ENCODE peak calls at places on chromosomes 12 and 14, in ten cellular contexts. D is psoas muscle, S is heart left ventricle, N is progenitor cell of endocrine pancreas, I is brain microvascular endothelial cell, W is heart right ventricle, E is OCI-LY7, Q is fibroblast of pulmonary artery, O is ascending aorta, Y is HCT116. A is an unnamed sample.
A peak's percentile ranks its signal among the peaks of the same experiment; 100 is the strongest.

GRCh38 chr12:30458453-30458852 is 237.2 kb downstream of the IPO8 start:
- DNase-seq in D (no peak), S (no peak), N (no peak), I (no peak), W (no peak), E (no peak), Q (no peak), O (no peak), Y (no peak), A (no peak)

GRCh38 chr14:53226553-53226952 is 73.4 kb upstream of the DDHD1 start:
- DNase-seq in D (peak; percentile 29), S (peak; percentile 56), N (no peak), I (no peak), W (peak; percentile 54), E (no peak), Q (peak; percentile 69), O (no peak), Y (no peak), A (no peak)

GRCh38 chr12:13079440-13079906 is 24.0 kb downstream of the GSG1 start:
- DNase-seq in D (no peak), S (no peak), N (no peak), I (no peak), W (no peak), E (no peak), Q (no peak), O (no peak), Y (no peak), A (no peak)

GRCh38 chr14:89447182-89447970 is 30.3 kb upstream of the FOXN3 start:
- DNase-seq in D (no peak), S (no peak), N (no peak), I (no peak), W (no peak), E (peak; percentile 54), Q (no peak), O (no peak), Y (no peak), A (no peak)

GRCh38 chr12:51823875-51824565 is 24.5 kb downstream of the FIGNL2 start:
- DNase-seq in D (no peak), S (no peak), N (no peak), I (peak; percentile 37), W (peak; percentile 28), E (peak; percentile 39), Q (peak; percentile 81), O (no peak), Y (peak; percentile 59), A (peak; percentile 81)

GRCh38 chr12:67667276-67668073 is 18.9 kb downstream of the DYRK2 start:
- DNase-seq in D (peak; percentile 57), S (peak; percentile 82), N (no peak), I (no peak), W (peak; percentile 81), E (no peak), Q (peak; percentile 57), O (no peak), Y (no peak), A (no peak)

GRCh38 chr14:81516941-81517797 is 16.5 kb downstream of the SEL1L start:
- DNase-seq in D (no peak), S (no peak), N (no peak), I (peak; percentile 38), W (peak; percentile 36), E (no peak), Q (peak; percentile 86), O (no peak), Y (no peak), A (no peak)

GRCh38 chr12:124742111-124742510 is 121.6 kb downstream of the SCARB1 start:
- DNase-seq in D (no peak), S (no peak), N (no peak), I (no peak), W (no peak), E (no peak), Q (no peak), O (no peak), Y (no peak), A (no peak)

GRCh38 chr12:49794811-49795653 is 33.2 kb downstream of the NCKAP5L start:
- DNase-seq in D (no peak), S (no peak), N (no peak), I (no peak), W (no peak), E (no peak), Q (no peak), O (no peak), Y (no peak), A (no peak)

GRCh38 chr12:74538491-74539258 is 1.0 kb downstream of the ATXN7L3B start:
- DNase-seq in D (no peak), S (no peak), N (no peak), I (no peak), W (no peak), E (peak; percentile 76), Q (no peak), O (no peak), Y (no peak), A (peak; percentile 22)
- TF ChIP-seq CTCF in D (no peak), S (no peak), N (peak; percentile 11), I (peak; percentile 1), W (no peak), E (peak; percentile 35), Q (no peak), O (no peak), Y (no peak), A (no peak)

GRCh38 chr14:71403673-71404072 is 496.4 kb downstream of the PCNX1 start:
- DNase-seq in D (no peak), S (no peak), N (no peak), I (peak; percentile 19), W (no peak), E (peak; percentile 56), Q (peak; percentile 54), O (no peak), Y (peak; percentile 2), A (peak; percentile 42)
- TF ChIP-seq CTCF in D (no peak), S (no peak), N (peak; percentile 34), I (peak; percentile 36), W (no peak), E (no peak), Q (peak; percentile 11), O (no peak), Y (no peak), A (peak; percentile 18)

GRCh38 chr14:39581474-39581873 is 149.2 kb upstream of the FBXO33 start:
- DNase-seq in D (no peak), S (no peak), N (no peak), I (no peak), W (no peak), E (peak; percentile 3), Q (peak; percentile 9), O (no peak), Y (no peak), A (peak; percentile 11)
- TF ChIP-seq CTCF in D (peak; percentile 13), S (no peak), N (no peak), I (no peak), W (peak; percentile 38), E (peak; percentile 73), Q (peak; percentile 7), O (no peak), Y (peak; percentile 47), A (peak; percentile 31)

GRCh38 chr14:54782803-54783659 is 119.6 kb downstream of the GCH1 start:
- DNase-seq in D (no peak), S (no peak), N (no peak), I (no peak), W (no peak), E (peak; percentile 77), Q (no peak), O (no peak), Y (no peak), A (no peak)
- TF ChIP-seq CTCF in D (no peak), S (no peak), N (peak; percentile 50), I (peak; percentile 51), W (peak; percentile 11), E (peak; percentile 77), Q (peak; percentile 27), O (no peak), Y (peak; percentile 16), A (no peak)

GRCh38 chr12:94873368-94874085 is 130.0 kb downstream of the NDUFA12 start:
- DNase-seq in D (peak; percentile 27), S (no peak), N (no peak), I (no peak), W (no peak), E (peak; percentile 28), Q (no peak), O (no peak), Y (no peak), A (no peak)
- TF ChIP-seq CTCF in D (no peak), S (no peak), N (no peak), I (no peak), W (no peak), E (no peak), Q (no peak), O (no peak), Y (no peak), A (no peak)